ENCODE peak calls at places on chromosomes 5 and 9, in four cellular contexts. X is stimulated activated CD8-positive, alpha-beta memory T cell treated with anti-CD3 and anti-CD28 coated beads, Interleukin-7, amount 100 ng/mL, for 1 hour; K is activated CD4-positive, alpha-beta T cell treated with anti-CD3 and anti-CD28 coated beads, Interleukin-2, amount 50 U/mL, for 48 hours; U is NCI-H345. L is an unnamed sample.

GRCh38 chr9:31573561-31573960 is 810.9 kb upstream of the ACO1 start:
- DNase-seq in K (no peak), X (no peak), U (no peak), L (no peak)

GRCh38 chr5:130061746-130062145 is 157.5 kb downstream of the CHSY3 start:
- DNase-seq in U (no peak), K (no peak), X (no peak), L (no peak)

GRCh38 chr5:37975531-37975930 is 135.7 kb upstream of the GDNF start:
- DNase-seq in X (no peak), K (no peak), U (no peak), L (no peak)

GRCh38 chr9:89888233-89888632 is 283.4 kb downstream of the GADD45G start:
- DNase-seq in K (no peak), U (no peak), X (no peak), L (no peak)

GRCh38 chr5:75331-76320 is 16.3 kb upstream of the PLEKHG4B start:
- DNase-seq in U (no peak), K (no peak), X (no peak), L (no peak)

GRCh38 chr5:119368238-119368630 is 12.4 kb downstream of the TNFAIP8 start:
- DNase-seq in K (no peak), U (no peak), X (no peak), L (no peak)

GRCh38 chr5:72268753-72269410 is 51.2 kb downstream of the MRPS27 start:
- DNase-seq in U (no peak), X (no peak), K (peak), L (no peak)

GRCh38 chr5:92552206-92553160 is 1028.5 kb downstream of the NR2F1-AS1 start:
- DNase-seq in U (peak), K (no peak), X (no peak), L (no peak)

GRCh38 chr5:17182966-17183365 is 34.5 kb upstream of the BASP1 start:
- DNase-seq in K (no peak), X (no peak), U (no peak), L (no peak)

GRCh38 chr9:79430599-79430998 is 141.2 kb upstream of the TLE4 start:
- DNase-seq in K (no peak), X (no peak), U (no peak), L (no peak)

GRCh38 chr9:127714916-127715442 is 484 bp downstream of the PTRH1 start:
- DNase-seq in U (no peak), X (no peak), K (peak), L (no peak)

GRCh38 chr9:104099630-104100029 is 5.5 kb downstream of the SMC2 start:
- DNase-seq in K (no peak), X (no peak), U (no peak), L (no peak)

GRCh38 chr5:57598097-57598496 is 115.5 kb upstream of the ACTBL2 start:
- DNase-seq in X (no peak), U (no peak), K (no peak), L (no peak)

GRCh38 chr9:69975681-69976080 is 68.0 kb upstream of the MAMDC2 start:
- DNase-seq in X (no peak), K (no peak), U (no peak), L (no peak)

GRCh38 chr9:89662718-89663246 is 58.0 kb downstream of the GADD45G start:
- DNase-seq in X (no peak), K (no peak), U (no peak), L (no peak)

GRCh38 chr9:137593176-137593575 is 2.9 kb upstream of the ZMYND19 start:
- DNase-seq in U (no peak), K (no peak), X (no peak), L (no peak)

GRCh38 chr5:132385321-132386105 is 16.0 kb downstream of the SLC22A5 start:
- DNase-seq in U (no peak), K (peak), X (peak), L (no peak)

L was measured in NCI-H2171.